ENCODE peak calls at places on chromosomes 2 and 18, in six cellular contexts. One of them, this sample, is unnamed.

GRCh38 chr2:191049728-191050639 is 36.0 kb upstream of the STAT1 start:
- DNase-seq in IMR-90: peak
- DNase-seq in lower lobe of right lung: no peak
- DNase-seq in M059J: peak
- DNase-seq in hypothalamus: no peak
- DNase-seq in effector memory CD8-positive, alpha-beta T cell: no peak
- DNase-seq in this sample: no peak

GRCh38 chr2:24920813-24921441 is 890 bp upstream of the ADCY3 start:
- DNase-seq in IMR-90: no peak
- DNase-seq in M059J: peak
- DNase-seq in lower lobe of right lung: no peak
- DNase-seq in hypothalamus: no peak
- DNase-seq in effector memory CD8-positive, alpha-beta T cell: no peak
- DNase-seq in this sample: peak

GRCh38 chr2:155203187-155203586 is 504.7 kb downstream of the KCNJ3 start:
- DNase-seq in M059J: no peak
- DNase-seq in effector memory CD8-positive, alpha-beta T cell: no peak
- DNase-seq in lower lobe of right lung: no peak
- DNase-seq in IMR-90: no peak
- DNase-seq in hypothalamus: no peak
- DNase-seq in this sample: no peak

GRCh38 chr2:168086805-168087204 is 160.6 kb downstream of the STK39 start:
- DNase-seq in effector memory CD8-positive, alpha-beta T cell: no peak
- DNase-seq in M059J: no peak
- DNase-seq in lower lobe of right lung: no peak
- DNase-seq in hypothalamus: no peak
- DNase-seq in IMR-90: no peak
- DNase-seq in this sample: no peak

GRCh38 chr2:176873403-176873802 is 339.2 kb upstream of the HNRNPA3 start:
- DNase-seq in M059J: no peak
- DNase-seq in effector memory CD8-positive, alpha-beta T cell: no peak
- DNase-seq in hypothalamus: no peak
- DNase-seq in lower lobe of right lung: no peak
- DNase-seq in IMR-90: peak
- DNase-seq in this sample: no peak

GRCh38 chr2:31529256-31529655 is 51.5 kb downstream of the SRD5A2 start:
- DNase-seq in lower lobe of right lung: no peak
- DNase-seq in IMR-90: no peak
- DNase-seq in hypothalamus: no peak
- DNase-seq in effector memory CD8-positive, alpha-beta T cell: no peak
- DNase-seq in M059J: no peak
- DNase-seq in this sample: no peak

GRCh38 chr2:98479959-98480524 is 35.4 kb downstream of the INPP4A start:
- DNase-seq in IMR-90: peak
- DNase-seq in M059J: peak
- DNase-seq in effector memory CD8-positive, alpha-beta T cell: peak
- DNase-seq in lower lobe of right lung: peak
- DNase-seq in hypothalamus: peak
- DNase-seq in this sample: peak

GRCh38 chr2:142865924-142866323 is 11.5 kb upstream of the KYNU start:
- DNase-seq in effector memory CD8-positive, alpha-beta T cell: no peak
- DNase-seq in lower lobe of right lung: no peak
- DNase-seq in IMR-90: peak
- DNase-seq in M059J: peak
- DNase-seq in hypothalamus: no peak
- DNase-seq in this sample: no peak

GRCh38 chr2:71925268-71926097 is 222.2 kb downstream of the CYP26B1 start:
- DNase-seq in effector memory CD8-positive, alpha-beta T cell: no peak
- DNase-seq in IMR-90: no peak
- DNase-seq in hypothalamus: no peak
- DNase-seq in lower lobe of right lung: no peak
- DNase-seq in M059J: peak
- DNase-seq in this sample: peak

GRCh38 chr2:240163056-240163714 is 22.7 kb upstream of the OTOS start:
- DNase-seq in effector memory CD8-positive, alpha-beta T cell: no peak
- DNase-seq in hypothalamus: no peak
- DNase-seq in M059J: no peak
- DNase-seq in lower lobe of right lung: peak
- DNase-seq in IMR-90: no peak
- DNase-seq in this sample: peak

GRCh38 chr2:226759768-226760167 is 39.9 kb downstream of the IRS1 start:
- DNase-seq in IMR-90: no peak
- DNase-seq in hypothalamus: no peak
- DNase-seq in lower lobe of right lung: no peak
- DNase-seq in effector memory CD8-positive, alpha-beta T cell: no peak
- DNase-seq in M059J: no peak
- DNase-seq in this sample: no peak

GRCh38 chr2:6556755-6557154 is 309.0 kb downstream of the CMPK2 start:
- DNase-seq in hypothalamus: no peak
- DNase-seq in IMR-90: peak
- DNase-seq in lower lobe of right lung: no peak
- DNase-seq in M059J: peak
- DNase-seq in effector memory CD8-positive, alpha-beta T cell: no peak
- DNase-seq in this sample: no peak

GRCh38 chr18:58911766-58912165 is 47.1 kb downstream of the ZNF532 start:
- DNase-seq in IMR-90: peak
- DNase-seq in effector memory CD8-positive, alpha-beta T cell: no peak
- DNase-seq in M059J: peak
- DNase-seq in lower lobe of right lung: no peak
- DNase-seq in hypothalamus: no peak
- DNase-seq in this sample: no peak

GRCh38 chr18:22485808-22486244 is 68.1 kb upstream of the CTAGE1 start:
- DNase-seq in M059J: peak
- DNase-seq in hypothalamus: no peak
- DNase-seq in effector memory CD8-positive, alpha-beta T cell: no peak
- DNase-seq in lower lobe of right lung: no peak
- DNase-seq in IMR-90: no peak
- DNase-seq in this sample: no peak

GRCh38 chr18:47253101-47253654 is 1.7 kb upstream of the SKOR2 start:
- DNase-seq in M059J: no peak
- DNase-seq in IMR-90: no peak
- DNase-seq in effector memory CD8-positive, alpha-beta T cell: no peak
- DNase-seq in lower lobe of right lung: no peak
- DNase-seq in hypothalamus: no peak
- DNase-seq in this sample: no peak

GRCh38 chr18:11366410-11366809 is 217.0 kb upstream of the PIEZO2 start:
- DNase-seq in effector memory CD8-positive, alpha-beta T cell: no peak
- DNase-seq in M059J: peak
- DNase-seq in lower lobe of right lung: no peak
- DNase-seq in hypothalamus: no peak
- DNase-seq in IMR-90: peak
- DNase-seq in this sample: no peak

GRCh38 chr2:218744615-218745014 is 34.0 kb downstream of the TTLL4 start:
- DNase-seq in M059J: no peak
- DNase-seq in hypothalamus: no peak
- DNase-seq in effector memory CD8-positive, alpha-beta T cell: no peak
- DNase-seq in IMR-90: no peak
- DNase-seq in lower lobe of right lung: no peak
- DNase-seq in this sample: no peak

GRCh38 chr2:119352357-119352756 is 14.3 kb downstream of the C2orf76 start:
- DNase-seq in effector memory CD8-positive, alpha-beta T cell: no peak
- DNase-seq in hypothalamus: no peak
- DNase-seq in M059J: no peak
- DNase-seq in lower lobe of right lung: no peak
- DNase-seq in IMR-90: no peak
- DNase-seq in this sample: no peak

GRCh38 chr2:225598922-225599321 is 199.4 kb downstream of the NYAP2 start:
- DNase-seq in IMR-90: no peak
- DNase-seq in effector memory CD8-positive, alpha-beta T cell: no peak
- DNase-seq in lower lobe of right lung: no peak
- DNase-seq in M059J: no peak
- DNase-seq in hypothalamus: no peak
- DNase-seq in this sample: no peak